ENCODE peak calls at places on chromosomes 3 and 15, in seven cellular contexts. X is iPS DF 6.9; H is aorta; V is CD8-positive, alpha-beta T cell; Y is Peyer's patch; U is colonic mucosa; R is astrocyte. I is an unnamed sample. For H3K4me1, the result is how much of the 10 kb centered on the place peaks cover.

GRCh38 chr3:50290116-50290745 is 2.0 kb downstream of the IFRD2 start:
- DNase-seq in X (no peak), H (peak), V (no peak), Y (peak), U (peak), R (no peak), I (no peak)

GRCh38 chr3:38370861-38371260 is 24.3 kb downstream of the XYLB start:
- DNase-seq in X (no peak), H (no peak), V (no peak), Y (no peak), U (no peak), R (no peak), I (no peak)

GRCh38 chr3:122577409-122578028 is at the start of gene PARP15:
- DNase-seq in X (no peak), H (peak), V (peak), Y (peak), U (peak), R (no peak), I (peak)

GRCh38 chr3:35648347-35648746 is 9.0 kb downstream of the ARPP21 start:
- DNase-seq in X (no peak), H (no peak), V (no peak), Y (no peak), U (no peak), R (peak), I (peak)

GRCh38 chr3:168973206-168973605 is 690.3 kb downstream of the MECOM start:
- DNase-seq in X (no peak), H (no peak), V (no peak), Y (no peak), U (no peak), R (no peak), I (peak)

GRCh38 chr3:43531835-43532234 is 90.0 kb downstream of the ANO10 start:
- DNase-seq in X (no peak), H (no peak), V (no peak), Y (no peak), U (no peak), R (peak), I (peak)

GRCh38 chr15:90557651-90558084 is 27.9 kb downstream of the CRTC3 start:
- DNase-seq in X (no peak), H (peak), V (no peak), Y (peak), U (peak), R (peak), I (peak)

GRCh38 chr3:111676177-111677021 is 81.3 kb upstream of the ZBED2 start:
- DNase-seq in X (no peak), H (no peak), V (no peak), Y (peak), U (peak), R (peak), I (no peak)

GRCh38 chr3:190543656-190544055 is 29.8 kb downstream of the IL1RAP start:
- DNase-seq in X (no peak), H (no peak), V (no peak), Y (no peak), U (peak), R (no peak), I (no peak)

GRCh38 chr3:184808021-184808420 is 3.9 kb upstream of the VPS8 start:
- DNase-seq in X (peak), H (no peak), V (no peak), Y (no peak), U (no peak), R (no peak), I (no peak)

GRCh38 chr15:93985173-93985572 is 246.2 kb upstream of the MCTP2 start:
- DNase-seq in X (no peak), H (no peak), V (no peak), Y (no peak), U (no peak), R (no peak), I (no peak)

GRCh38 chr3:58580826-58581327 is 3.7 kb upstream of the FAM107A start:
- DNase-seq in X (no peak), H (no peak), V (no peak), Y (no peak), U (no peak), R (no peak), I (peak)
- H3K4me1 ChIP-seq in X (under half), H (under half), V (under half), Y (under half), U (under half), R (under half), I (under half)

DNA sequence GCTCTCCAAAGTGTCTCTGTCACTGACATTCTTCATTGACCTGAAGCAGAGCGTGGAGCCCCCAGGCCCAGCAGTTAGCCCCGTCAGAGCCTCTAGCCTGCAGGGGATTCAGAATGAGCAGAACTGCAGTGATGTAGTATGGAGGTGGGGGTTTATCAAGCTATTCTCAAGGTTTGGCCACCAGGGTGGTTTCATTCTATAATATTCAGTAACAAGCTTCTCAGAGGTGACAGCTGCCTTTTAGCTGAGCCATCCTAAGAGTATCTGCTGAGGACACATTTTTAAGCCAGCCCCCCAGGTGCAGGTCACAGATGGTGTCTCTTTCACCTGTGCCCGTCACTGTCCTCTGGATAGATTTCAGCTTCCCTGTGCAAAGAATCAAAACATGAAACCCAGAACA is 31.9 kb downstream of the CMTM7 start:
- DNase-seq in X (no peak), H (no peak), V (no peak), Y (no peak), U (no peak), R (no peak), I (no peak)
- H3K4me1 ChIP-seq in X (under half), H (under half), V (half or more), Y (under half), U (under half), R (under half), I (under half)

GRCh38 chr15:67168694-67169093 is 85.8 kb downstream of the AAGAB start:
- DNase-seq in X (no peak), H (no peak), V (no peak), Y (no peak), U (no peak), R (no peak), I (no peak)
- H3K4me1 ChIP-seq in X (under half), H (under half), V (under half), Y (under half), U (under half), R (half or more), I (under half)

DNA sequence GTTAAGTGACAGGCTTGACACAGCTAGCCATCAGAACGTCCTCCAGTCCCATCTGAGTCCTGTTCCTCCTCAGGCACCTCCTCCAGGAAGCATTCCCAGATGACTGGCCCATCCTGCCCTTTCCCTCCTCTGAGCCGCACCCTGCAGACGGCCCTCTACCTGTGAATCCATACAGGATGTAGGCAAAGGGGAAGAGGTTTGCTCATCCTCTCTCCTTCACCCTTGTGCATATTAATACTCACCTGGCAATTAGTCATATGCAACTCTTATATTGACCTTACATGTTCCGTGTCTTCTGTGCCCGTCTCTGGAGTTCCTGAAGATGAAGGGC is 61.9 kb downstream of the SMAD3 start:
- DNase-seq in X (no peak), H (no peak), V (no peak), Y (peak), U (peak), R (no peak), I (no peak)
- H3K4me1 ChIP-seq in X (under half), H (under half), V (under half), Y (under half), U (under half), R (under half), I (half or more)

GRCh38 chr3:141266186-141266585 is 34.6 kb downstream of the PXYLP1 start:
- DNase-seq in X (no peak), H (no peak), V (no peak), Y (no peak), U (no peak), R (no peak), I (no peak)

GRCh38 chr3:141271279-141272033 is 39.8 kb downstream of the PXYLP1 start:
- DNase-seq in X (no peak), H (no peak), V (no peak), Y (no peak), U (no peak), R (no peak), I (no peak)

GRCh38 chr3:141266797-141267555 is 35.4 kb downstream of the PXYLP1 start:
- DNase-seq in X (no peak), H (no peak), V (peak), Y (peak), U (no peak), R (no peak), I (no peak)

GRCh38 chr3:141268281-141268680 is 36.7 kb downstream of the PXYLP1 start:
- DNase-seq in X (no peak), H (no peak), V (no peak), Y (no peak), U (no peak), R (no peak), I (no peak)

DNA sequence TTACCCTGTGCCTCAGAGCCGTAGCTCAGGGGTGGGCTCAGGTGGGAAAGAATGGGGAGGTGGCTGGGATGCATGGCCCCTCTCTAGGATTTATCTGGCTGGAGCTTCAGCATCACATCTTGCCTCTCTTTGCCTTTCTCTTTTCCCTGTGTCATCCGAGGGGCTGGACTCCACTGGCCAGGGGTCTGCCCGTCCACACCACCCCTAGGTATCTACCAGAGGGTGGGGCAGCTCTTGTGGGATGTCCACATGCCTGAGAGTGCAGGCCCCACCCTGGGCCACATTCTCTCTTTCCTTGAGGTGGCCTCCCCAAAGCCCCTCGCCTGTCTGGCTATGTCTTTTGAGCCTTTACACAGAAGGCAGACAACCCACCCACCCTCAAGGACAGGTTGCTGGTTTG is 37.2 kb downstream of the PXYLP1 start:
- DNase-seq in X (no peak), H (no peak), V (no peak), Y (no peak), U (no peak), R (no peak), I (no peak)
- H3K4me1 ChIP-seq in X (under half), H (under half), V (under half), Y (under half), U (under half), R (under half), I (under half)

GRCh38 chr15:60575995-60576394 is 97.1 kb upstream of the ICE2 start:
- DNase-seq in X (no peak), H (no peak), V (no peak), Y (no peak), U (no peak), R (no peak), I (peak)
- H3K4me1 ChIP-seq in X (under half), H (under half), V (half or more), Y (under half), U (under half), R (under half), I (under half)

GRCh38 chr3:51747840-51748239 is 31.2 kb downstream of the IQCF6 start:
- DNase-seq in X (no peak), H (no peak), V (no peak), Y (no peak), U (no peak), R (no peak), I (no peak)

GRCh38 chr3:51750878-51751277 is 28.2 kb downstream of the IQCF6 start:
- DNase-seq in X (no peak), H (no peak), V (no peak), Y (no peak), U (no peak), R (no peak), I (no peak)

GRCh38 chr3:51751287-51751686 is 27.8 kb downstream of the IQCF6 start:
- DNase-seq in X (no peak), H (no peak), V (no peak), Y (no peak), U (no peak), R (no peak), I (no peak)

DNA sequence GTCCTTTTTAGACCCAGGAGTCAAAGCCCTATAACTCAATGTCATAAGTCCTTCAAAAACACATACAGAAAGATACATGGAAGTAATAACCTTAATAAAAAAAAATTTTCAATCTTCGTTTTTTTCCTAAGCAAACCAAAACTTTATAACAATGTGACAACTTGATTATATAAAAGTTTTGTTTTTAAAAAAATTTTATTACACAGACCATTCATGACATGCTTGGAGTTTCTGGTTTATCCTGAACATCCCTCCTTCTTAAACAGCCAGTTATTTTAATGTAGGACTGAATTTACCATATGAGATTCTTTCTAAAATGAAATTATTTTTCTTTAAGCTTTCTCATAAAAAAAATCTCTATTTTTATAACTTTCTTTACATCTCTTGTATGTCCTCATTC is 30.7 kb downstream of the IQCF6 start:
- DNase-seq in X (no peak), H (no peak), V (no peak), Y (no peak), U (no peak), R (no peak), I (no peak)
- H3K4me1 ChIP-seq in X (under half), H (under half), V (under half), Y (under half), U (under half), R (under half), I (under half)

I was measured in adipocyte.